ENCODE peak calls at places on chromosomes 7 and 10, in seven cellular contexts. C is A549, I is IMR-90, P is K562, H is GM12878, Y is HepG2, U is H1. E is an unnamed sample.

GRCh38 chr7:43308913-43309789 is 196.7 kb downstream of the HECW1 start:
- DNase-seq in C (no peak), I (no peak), P (no peak), H (peak; percentile 71), Y (no peak), U (no peak), E (no peak)

GRCh38 chr7:3754488-3755365 is 453.7 kb downstream of the SDK1 start:
- DNase-seq in C (no peak), I (peak; percentile 56), P (no peak), H (no peak), Y (no peak), U (no peak), E (no peak)

GRCh38 chr7:157637216-157637954 is 300.6 kb downstream of the DNAJB6 start:
- DNase-seq in C (no peak), I (no peak), P (no peak), H (no peak), Y (no peak), U (no peak), E (no peak)

GRCh38 chr10:118662228-118663035 is 67.0 kb upstream of the PRLHR start:
- DNase-seq in C (no peak), I (no peak), P (no peak), H (no peak), Y (no peak), U (no peak), E (no peak)

GRCh38 chr7:54841772-54842707 is 83.0 kb upstream of the SEC61G start:
- DNase-seq in C (no peak), I (peak; percentile 95), P (peak; percentile 14), H (no peak), Y (peak; percentile 36), U (no peak), E (peak; percentile 33)

GRCh38 chr10:119028900-119029612 is 458 bp upstream of the NANOS1 start:
- DNase-seq in C (peak; percentile 91), I (peak; percentile 81), P (peak; percentile 96), H (peak; percentile 35), Y (peak; percentile 84), U (peak; percentile 95), E (peak; percentile 85)

GRCh38 chr7:54888067-54888735 is 129.2 kb upstream of the SEC61G start:
- DNase-seq in C (no peak), I (no peak), P (no peak), H (no peak), Y (no peak), U (peak; percentile 57), E (no peak)

GRCh38 chr7:36280840-36281812 is 108.5 kb upstream of the ANLN start:
- DNase-seq in C (peak; percentile 85), I (peak; percentile 90), P (no peak), H (no peak), Y (no peak), U (no peak), E (peak; percentile 34)

GRCh38 chr7:143130541-143130940 is 1.3 kb upstream of the PIP start:
- DNase-seq in C (no peak), I (no peak), P (no peak), H (no peak), Y (no peak), U (no peak), E (no peak)

GRCh38 chr7:74482629-74483401 is 29.1 kb downstream of the GTF2IRD1 start:
- DNase-seq in C (peak; percentile 83), I (peak; percentile 99), P (no peak), H (no peak), Y (peak; percentile 62), U (no peak), E (peak; percentile 57)

GRCh38 chr7:165661-166369 is 26.6 kb upstream of the FAM20C start:
- DNase-seq in C (no peak), I (no peak), P (no peak), H (no peak), Y (no peak), U (no peak), E (no peak)

GRCh38 chr7:116924741-116925140 is 28.6 kb upstream of the ST7 start:
- DNase-seq in C (no peak), I (peak; percentile 55), P (no peak), H (no peak), Y (no peak), U (no peak), E (no peak)

GRCh38 chr7:150612925-150613324 is 19.3 kb downstream of the GIMAP6 start:
- DNase-seq in C (no peak), I (no peak), P (no peak), H (no peak), Y (no peak), U (no peak), E (no peak)

GRCh38 chr7:73452999-73453635 is 19.5 kb downstream of the FZD9 start:
- DNase-seq in C (no peak), I (no peak), P (no peak), H (no peak), Y (peak; percentile 49), U (no peak), E (no peak)

GRCh38 chr7:73582664-73583202 is 4.4 kb upstream of the TBL2 start:
- DNase-seq in C (no peak), I (no peak), P (no peak), H (no peak), Y (no peak), U (no peak), E (no peak)

GRCh38 chr7:30159698-30160143 is 24.9 kb downstream of the MTURN start:
- DNase-seq in C (no peak), I (peak; percentile 45), P (peak; percentile 42), H (no peak), Y (peak; percentile 47), U (no peak), E (no peak)

GRCh38 chr10:49612513-49613159 is 1.2 kb upstream of the CHAT start:
- DNase-seq in C (no peak), I (no peak), P (peak; percentile 50), H (no peak), Y (peak; percentile 3), U (peak; percentile 87), E (no peak)

GRCh38 chr10:114489521-114490310 is 85.4 kb upstream of the AFAP1L2 start:
- DNase-seq in C (no peak), I (no peak), P (no peak), H (no peak), Y (peak; percentile 99), U (no peak), E (peak; percentile 65)

GRCh38 chr10:32956365-32957197 is 1.4 kb downstream of the ITGB1 start:
- DNase-seq in C (no peak), I (no peak), P (no peak), H (no peak), Y (no peak), U (no peak), E (no peak)

GRCh38 chr10:25815236-25815635 is 118.8 kb upstream of the MYO3A start:
- DNase-seq in C (no peak), I (no peak), P (no peak), H (no peak), Y (no peak), U (no peak), E (no peak)

DNA sequence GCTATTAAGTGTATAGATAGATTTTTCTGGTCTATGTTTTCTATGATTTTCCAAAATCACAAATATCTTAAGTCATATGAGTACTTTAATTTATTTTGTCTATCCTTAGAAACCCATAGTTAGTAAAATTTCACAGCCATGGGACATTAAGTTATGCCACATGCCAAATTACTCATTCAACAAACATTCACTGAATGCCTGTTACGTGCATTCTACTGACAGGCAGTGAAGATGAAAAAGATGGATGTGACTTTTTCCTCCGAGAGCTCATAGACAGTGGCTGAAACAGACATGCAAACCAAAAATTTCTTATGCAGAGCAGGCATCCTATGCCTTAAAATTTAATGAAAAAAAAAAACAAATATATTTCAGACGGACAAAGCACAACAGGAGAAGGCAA is 84.9 kb downstream of the CHRM2 start:
- DNase-seq in C (no peak), I (peak; percentile 79), P (no peak), H (no peak), Y (no peak), U (no peak), E (no peak)
- TF ChIP-seq CEBPB in C (no peak), I (no peak), P (no peak), H (no peak), Y (no peak), U (no peak), E (no peak)

GRCh38 chr7:42082144-42082543 is 154.9 kb downstream of the GLI3 start:
- DNase-seq in C (no peak), I (peak; percentile 84), P (no peak), H (no peak), Y (no peak), U (no peak), E (no peak)

GRCh38 chr7:42083284-42083683 is 153.7 kb downstream of the GLI3 start:
- DNase-seq in C (no peak), I (no peak), P (no peak), H (no peak), Y (no peak), U (no peak), E (no peak)

GRCh38 chr7:42077276-42078135 is 159.5 kb downstream of the GLI3 start:
- DNase-seq in C (no peak), I (no peak), P (no peak), H (no peak), Y (no peak), U (no peak), E (no peak)

GRCh38 chr7:42081672-42082071 is 155.3 kb downstream of the GLI3 start:
- DNase-seq in C (no peak), I (no peak), P (no peak), H (no peak), Y (no peak), U (no peak), E (no peak)

DNA sequence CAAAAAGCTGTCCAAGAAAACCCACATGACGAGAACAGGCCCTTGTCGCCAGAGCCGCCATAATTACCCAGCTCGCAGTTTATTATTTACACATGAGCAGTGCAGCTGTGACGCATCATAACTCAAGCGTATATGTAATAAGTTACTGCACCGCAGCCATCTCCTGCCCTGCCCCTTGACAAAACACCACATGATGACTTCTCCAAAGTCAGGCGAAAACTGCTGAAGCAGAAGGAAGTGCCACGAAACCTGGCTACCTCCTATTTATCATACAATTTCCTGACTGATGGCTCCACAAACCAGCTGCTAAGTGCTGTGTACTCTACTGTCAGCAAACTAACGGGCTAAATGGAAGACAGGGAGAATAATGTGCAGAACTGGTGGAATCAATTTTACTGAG is 156.2 kb downstream of the GLI3 start:
- DNase-seq in C (no peak), I (peak; percentile 62), P (no peak), H (no peak), Y (no peak), U (no peak), E (no peak)
- TF ChIP-seq CEBPB in C (no peak), I (no peak), P (no peak), H (no peak), Y (no peak), U (no peak), E (no peak)

GRCh38 chr7:135601182-135601581 is 43.5 kb downstream of the NUP205 start:
- DNase-seq in C (no peak), I (peak; percentile 67), P (no peak), H (no peak), Y (no peak), U (no peak), E (no peak)
- TF ChIP-seq CEBPB in C (no peak), I (no peak), P (no peak), H (no peak), Y (no peak), U (no peak), E (no peak)

DNA sequence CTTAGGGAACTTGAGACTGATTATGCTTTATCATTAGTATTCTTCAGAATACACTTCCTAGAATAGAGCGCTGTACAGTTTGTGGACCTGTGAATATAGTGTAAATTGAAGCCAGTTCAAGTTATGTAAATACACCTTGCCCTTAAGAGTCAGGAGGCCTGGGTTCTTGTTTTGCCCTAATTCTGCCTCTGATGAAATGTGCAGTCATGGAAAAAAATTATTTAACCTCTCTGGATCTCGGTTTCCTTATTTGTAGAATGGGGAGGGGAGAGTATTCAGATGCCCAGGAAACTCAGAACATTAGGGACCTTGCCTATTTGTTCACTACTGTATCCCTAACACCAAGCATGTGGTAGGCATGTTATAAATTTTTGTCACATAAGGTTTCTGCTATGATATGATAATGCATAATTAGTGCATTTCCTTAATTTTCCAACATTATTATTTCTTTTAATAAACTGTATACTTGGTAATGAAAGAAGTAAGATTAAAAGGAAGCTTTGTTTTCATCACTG is 1.3 kb downstream of the EXOC6 start:
- DNase-seq in C (no peak), I (no peak), P (no peak), H (no peak), Y (no peak), U (no peak), E (no peak)
- TF ChIP-seq CEBPB in C (no peak), I (no peak), P (no peak), H (no peak), Y (no peak), U (no peak), E (no peak)

E was measured in HCT116.